ENCODE peak calls at places on chromosomes 4 and X, in nine cellular contexts. One of them, this sample, is unnamed.

GRCh38 chr4:25112349-25113008 is 47.8 kb downstream of the SEPSECS start:
- DNase-seq in uterus: no peak
- DNase-seq in endothelial cell of umbilical vein: no peak
- DNase-seq in sigmoid colon: peak
- DNase-seq in A549: no peak
- DNase-seq in suprapubic skin: no peak
- DNase-seq in testis: no peak
- DNase-seq in esophagus squamous epithelium: no peak
- DNase-seq in IMR-90: no peak
- DNase-seq in this sample: no peak

GRCh38 chr4:81814909-81815539 is 343.3 kb upstream of the RASGEF1B start:
- DNase-seq in IMR-90: no peak
- DNase-seq in testis: no peak
- DNase-seq in A549: no peak
- DNase-seq in suprapubic skin: no peak
- DNase-seq in endothelial cell of umbilical vein: no peak
- DNase-seq in esophagus squamous epithelium: no peak
- DNase-seq in uterus: no peak
- DNase-seq in sigmoid colon: no peak
- DNase-seq in this sample: no peak

GRCh38 chr4:86220137-86220536 is 139.7 kb downstream of the MAPK10 start:
- DNase-seq in esophagus squamous epithelium: no peak
- DNase-seq in IMR-90: peak
- DNase-seq in endothelial cell of umbilical vein: peak
- DNase-seq in A549: no peak
- DNase-seq in testis: no peak
- DNase-seq in suprapubic skin: no peak
- DNase-seq in uterus: no peak
- DNase-seq in sigmoid colon: no peak
- DNase-seq in this sample: no peak

GRCh38 chrX:119783026-119783425 is 8.4 kb downstream of the RPL39 start:
- DNase-seq in IMR-90: no peak
- DNase-seq in A549: no peak
- DNase-seq in testis: no peak
- DNase-seq in sigmoid colon: no peak
- DNase-seq in uterus: no peak
- DNase-seq in endothelial cell of umbilical vein: no peak
- DNase-seq in esophagus squamous epithelium: no peak
- DNase-seq in suprapubic skin: no peak
- DNase-seq in this sample: no peak

GRCh38 chrX:69424161-69424560 is 80.0 kb upstream of the NALF2 start:
- DNase-seq in suprapubic skin: no peak
- DNase-seq in esophagus squamous epithelium: no peak
- DNase-seq in endothelial cell of umbilical vein: peak
- DNase-seq in uterus: no peak
- DNase-seq in A549: no peak
- DNase-seq in sigmoid colon: no peak
- DNase-seq in testis: no peak
- DNase-seq in IMR-90: peak
- DNase-seq in this sample: no peak

GRCh38 chrX:2479420-2479780 is 21.4 kb downstream of the DHRSX start:
- DNase-seq in IMR-90: no peak
- DNase-seq in A549: no peak
- DNase-seq in endothelial cell of umbilical vein: no peak
- DNase-seq in suprapubic skin: no peak
- DNase-seq in testis: no peak
- DNase-seq in esophagus squamous epithelium: no peak
- DNase-seq in sigmoid colon: no peak
- DNase-seq in uterus: no peak
- DNase-seq in this sample: no peak

GRCh38 chr4:17515724-17516407 is 901 bp downstream of the CLRN2 start:
- DNase-seq in IMR-90: no peak
- DNase-seq in esophagus squamous epithelium: no peak
- DNase-seq in uterus: no peak
- DNase-seq in suprapubic skin: no peak
- DNase-seq in testis: no peak
- DNase-seq in sigmoid colon: no peak
- DNase-seq in A549: no peak
- DNase-seq in endothelial cell of umbilical vein: no peak
- DNase-seq in this sample: no peak

GRCh38 chr4:27716693-27717505 is 856.3 kb downstream of the STIM2 start:
- DNase-seq in testis: no peak
- DNase-seq in suprapubic skin: no peak
- DNase-seq in A549: no peak
- DNase-seq in esophagus squamous epithelium: no peak
- DNase-seq in endothelial cell of umbilical vein: no peak
- DNase-seq in sigmoid colon: no peak
- DNase-seq in IMR-90: no peak
- DNase-seq in uterus: no peak
- DNase-seq in this sample: no peak

GRCh38 chr4:56728512-56728911 is 47.4 kb upstream of the HOPX start:
- DNase-seq in uterus: peak
- DNase-seq in sigmoid colon: peak
- DNase-seq in A549: no peak
- DNase-seq in suprapubic skin: no peak
- DNase-seq in testis: peak
- DNase-seq in esophagus squamous epithelium: no peak
- DNase-seq in endothelial cell of umbilical vein: peak
- DNase-seq in IMR-90: peak
- DNase-seq in this sample: no peak

GRCh38 chr4:37609621-37610020 is 76.6 kb downstream of the RELL1 start:
- DNase-seq in sigmoid colon: no peak
- DNase-seq in uterus: no peak
- DNase-seq in IMR-90: no peak
- DNase-seq in esophagus squamous epithelium: no peak
- DNase-seq in suprapubic skin: no peak
- DNase-seq in testis: no peak
- DNase-seq in endothelial cell of umbilical vein: no peak
- DNase-seq in A549: no peak
- DNase-seq in this sample: no peak

GRCh38 chr4:1452431-1453051 is 46.3 kb upstream of the NKX1-1 start:
- DNase-seq in A549: no peak
- DNase-seq in testis: no peak
- DNase-seq in endothelial cell of umbilical vein: no peak
- DNase-seq in uterus: no peak
- DNase-seq in IMR-90: no peak
- DNase-seq in suprapubic skin: no peak
- DNase-seq in esophagus squamous epithelium: no peak
- DNase-seq in sigmoid colon: no peak
- DNase-seq in this sample: no peak

GRCh38 chr4:57550143-57550542 is 440.0 kb upstream of the IGFBP7 start:
- DNase-seq in suprapubic skin: no peak
- DNase-seq in A549: no peak
- DNase-seq in sigmoid colon: no peak
- DNase-seq in endothelial cell of umbilical vein: no peak
- DNase-seq in IMR-90: no peak
- DNase-seq in esophagus squamous epithelium: no peak
- DNase-seq in uterus: no peak
- DNase-seq in testis: no peak
- DNase-seq in this sample: no peak

GRCh38 chrX:80648023-80648422 is 161.7 kb downstream of the BRWD3 start:
- DNase-seq in testis: peak
- DNase-seq in endothelial cell of umbilical vein: peak
- DNase-seq in sigmoid colon: no peak
- DNase-seq in uterus: no peak
- DNase-seq in esophagus squamous epithelium: no peak
- DNase-seq in IMR-90: no peak
- DNase-seq in A549: peak
- DNase-seq in suprapubic skin: no peak
- DNase-seq in this sample: no peak

GRCh38 chr4:34108456-34108855 is 2135.9 kb downstream of the ARAP2 start:
- DNase-seq in sigmoid colon: no peak
- DNase-seq in uterus: no peak
- DNase-seq in A549: no peak
- DNase-seq in esophagus squamous epithelium: no peak
- DNase-seq in testis: no peak
- DNase-seq in IMR-90: peak
- DNase-seq in endothelial cell of umbilical vein: no peak
- DNase-seq in suprapubic skin: no peak
- DNase-seq in this sample: no peak

GRCh38 chr4:184306949-184307348 is 89.3 kb upstream of the ENPP6 start:
- DNase-seq in IMR-90: peak
- DNase-seq in uterus: no peak
- DNase-seq in sigmoid colon: no peak
- DNase-seq in esophagus squamous epithelium: no peak
- DNase-seq in endothelial cell of umbilical vein: no peak
- DNase-seq in A549: no peak
- DNase-seq in suprapubic skin: no peak
- DNase-seq in testis: no peak
- DNase-seq in this sample: no peak
- TF ChIP-seq POLR2A in IMR-90: no peak
- TF ChIP-seq POLR2A in uterus: no peak
- TF ChIP-seq POLR2A in sigmoid colon: no peak
- TF ChIP-seq POLR2A in esophagus squamous epithelium: no peak
- TF ChIP-seq POLR2A in endothelial cell of umbilical vein: no peak
- TF ChIP-seq POLR2A in A549: no peak
- TF ChIP-seq POLR2A in suprapubic skin: no peak
- TF ChIP-seq POLR2A in testis: no peak
- TF ChIP-seq POLR2A in this sample: no peak

GRCh38 chrX:23369037-23369436 is 34.4 kb downstream of the PTCHD1 start:
- DNase-seq in suprapubic skin: no peak
- DNase-seq in uterus: no peak
- DNase-seq in testis: no peak
- DNase-seq in esophagus squamous epithelium: no peak
- DNase-seq in sigmoid colon: no peak
- DNase-seq in A549: no peak
- DNase-seq in endothelial cell of umbilical vein: no peak
- DNase-seq in IMR-90: no peak
- DNase-seq in this sample: no peak
- TF ChIP-seq POLR2A in suprapubic skin: no peak
- TF ChIP-seq POLR2A in uterus: no peak
- TF ChIP-seq POLR2A in testis: no peak
- TF ChIP-seq POLR2A in esophagus squamous epithelium: no peak
- TF ChIP-seq POLR2A in sigmoid colon: no peak
- TF ChIP-seq POLR2A in A549: no peak
- TF ChIP-seq POLR2A in endothelial cell of umbilical vein: no peak
- TF ChIP-seq POLR2A in IMR-90: no peak
- TF ChIP-seq POLR2A in this sample: no peak

GRCh38 chr4:109730294-109731051 is 603 bp upstream of the PLA2G12A start:
- DNase-seq in esophagus squamous epithelium: peak
- DNase-seq in sigmoid colon: peak
- DNase-seq in uterus: no peak
- DNase-seq in endothelial cell of umbilical vein: peak
- DNase-seq in testis: peak
- DNase-seq in IMR-90: peak
- DNase-seq in suprapubic skin: peak
- DNase-seq in A549: peak
- DNase-seq in this sample: no peak

GRCh38 chr4:109733728-109734127 is 3.9 kb upstream of the PLA2G12A start:
- DNase-seq in testis: no peak
- DNase-seq in A549: no peak
- DNase-seq in esophagus squamous epithelium: no peak
- DNase-seq in endothelial cell of umbilical vein: no peak
- DNase-seq in suprapubic skin: no peak
- DNase-seq in uterus: no peak
- DNase-seq in IMR-90: no peak
- DNase-seq in sigmoid colon: no peak
- DNase-seq in this sample: no peak

GRCh38 chr4:109728385-109728784 is 1.5 kb downstream of the PLA2G12A start:
- DNase-seq in A549: no peak
- DNase-seq in endothelial cell of umbilical vein: no peak
- DNase-seq in testis: no peak
- DNase-seq in sigmoid colon: no peak
- DNase-seq in IMR-90: no peak
- DNase-seq in suprapubic skin: no peak
- DNase-seq in uterus: no peak
- DNase-seq in esophagus squamous epithelium: no peak
- DNase-seq in this sample: no peak

GRCh38 chr4:109729155-109729562 is 711 bp downstream of the PLA2G12A start:
- DNase-seq in endothelial cell of umbilical vein: peak
- DNase-seq in A549: peak
- DNase-seq in sigmoid colon: no peak
- DNase-seq in IMR-90: peak
- DNase-seq in suprapubic skin: no peak
- DNase-seq in uterus: no peak
- DNase-seq in esophagus squamous epithelium: no peak
- DNase-seq in testis: peak
- DNase-seq in this sample: no peak

DNA sequence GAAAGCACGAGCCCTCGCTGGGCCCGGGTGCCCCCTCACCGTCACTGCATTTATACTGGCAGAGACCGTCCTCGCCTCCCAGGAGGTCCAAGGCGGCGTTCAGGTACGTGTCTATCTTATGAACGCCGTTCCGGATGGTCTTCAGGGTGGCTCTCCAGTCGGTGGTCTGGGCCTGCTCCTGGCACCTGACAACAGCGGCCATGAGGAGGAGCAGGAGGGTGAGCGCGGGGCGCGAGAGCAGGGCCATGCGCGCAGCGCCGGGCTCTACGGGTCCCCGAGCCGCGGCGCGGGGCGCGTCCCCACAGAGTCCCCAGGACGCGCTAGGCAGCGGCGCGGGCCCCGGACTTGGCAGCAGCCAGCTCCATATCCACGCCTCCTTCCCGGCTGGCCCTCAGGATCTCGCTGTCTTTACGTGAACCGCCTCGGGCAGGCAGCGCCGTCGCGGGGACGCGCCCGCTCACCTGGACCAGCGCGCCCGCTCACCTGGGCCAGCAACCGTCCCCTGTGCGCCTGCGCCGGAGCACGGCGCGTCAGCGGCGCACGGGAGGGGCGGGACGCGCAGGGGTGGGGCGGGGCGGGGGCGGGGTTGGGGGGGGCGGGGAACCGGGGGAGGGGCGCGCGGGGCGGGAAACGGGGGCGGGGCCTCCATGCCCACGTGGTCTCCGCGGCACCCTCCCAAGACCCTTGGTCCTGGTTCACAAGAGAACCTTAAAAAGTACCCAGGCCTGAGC is at the start of gene PLA2G12A:
- DNase-seq in testis: peak
- DNase-seq in uterus: peak
- DNase-seq in esophagus squamous epithelium: peak
- DNase-seq in endothelial cell of umbilical vein: peak
- DNase-seq in suprapubic skin: peak
- DNase-seq in A549: peak
- DNase-seq in IMR-90: peak
- DNase-seq in sigmoid colon: peak
- DNase-seq in this sample: peak
- TF ChIP-seq POLR2A in testis: no peak
- TF ChIP-seq POLR2A in uterus: peak
- TF ChIP-seq POLR2A in esophagus squamous epithelium: peak
- TF ChIP-seq POLR2A in endothelial cell of umbilical vein: no peak
- TF ChIP-seq POLR2A in suprapubic skin: no peak
- TF ChIP-seq POLR2A in A549: peak
- TF ChIP-seq POLR2A in IMR-90: no peak
- TF ChIP-seq POLR2A in sigmoid colon: no peak
- TF ChIP-seq POLR2A in this sample: no peak

DNA sequence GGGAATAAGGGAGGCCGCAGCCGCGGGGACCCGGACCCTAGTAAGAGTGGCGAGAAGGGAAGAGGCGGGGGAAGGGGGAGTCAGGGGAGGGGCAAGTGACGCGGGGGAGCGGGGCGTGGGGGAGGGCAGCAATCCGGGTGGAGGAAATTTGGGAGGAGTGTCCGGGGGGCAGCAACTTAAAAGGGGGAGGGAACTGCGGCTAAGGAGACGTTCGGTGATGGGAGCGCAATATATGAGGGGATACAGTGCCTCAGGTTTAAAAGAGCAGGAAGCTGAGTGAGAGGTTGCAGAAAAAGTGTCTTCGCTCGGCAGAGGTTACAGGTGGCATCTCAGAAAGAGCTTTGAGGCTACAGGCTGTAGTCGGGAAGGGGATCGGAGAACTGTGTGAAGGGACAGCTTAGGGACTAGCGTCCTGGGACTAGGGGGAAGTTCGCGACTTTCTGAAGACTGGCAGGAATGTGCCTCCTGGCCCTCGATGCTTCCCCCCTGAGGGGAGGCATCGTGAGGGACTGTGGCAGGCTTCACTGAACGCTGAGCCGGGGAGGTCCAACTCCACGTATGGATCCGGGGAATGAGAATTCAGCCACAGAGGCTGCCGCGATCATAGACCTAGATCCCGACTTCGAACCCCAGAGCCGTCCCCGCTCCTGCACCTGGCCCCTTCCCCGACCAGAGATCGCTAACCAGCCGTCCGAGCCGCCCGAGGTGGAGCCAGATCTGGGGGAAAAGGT is 485 bp downstream of the FOXO4 start:
- DNase-seq in IMR-90: peak
- DNase-seq in A549: peak
- DNase-seq in suprapubic skin: no peak
- DNase-seq in testis: no peak
- DNase-seq in uterus: no peak
- DNase-seq in esophagus squamous epithelium: no peak
- DNase-seq in sigmoid colon: no peak
- DNase-seq in endothelial cell of umbilical vein: peak
- DNase-seq in this sample: no peak
- TF ChIP-seq POLR2A in IMR-90: no peak
- TF ChIP-seq POLR2A in A549: no peak
- TF ChIP-seq POLR2A in suprapubic skin: no peak
- TF ChIP-seq POLR2A in testis: no peak
- TF ChIP-seq POLR2A in uterus: peak
- TF ChIP-seq POLR2A in esophagus squamous epithelium: peak
- TF ChIP-seq POLR2A in sigmoid colon: no peak
- TF ChIP-seq POLR2A in endothelial cell of umbilical vein: no peak
- TF ChIP-seq POLR2A in this sample: no peak

This sample was measured in GM12891.